ENCODE peak calls at places on chromosomes 2 and 18, in ten cellular contexts. C is cardiac muscle cell, A is GM23248, V is HepG2, M is psoas muscle, Z is gastrocnemius medialis, B is uterus, L is adrenal gland, N is breast epithelium, D is GM23338. R is an unnamed sample. For H3K4me1, the result is how much of the 10 kb centered on the place peaks cover.

GRCh38 chr18:63260075-63260754 is 59.4 kb downstream of the BCL2 start:
- DNase-seq in C (no peak), A (no peak), V (no peak), M (peak), Z (no peak), B (no peak), L (no peak), N (no peak), D (no peak), R (no peak)

GRCh38 chr18:55439036-55439435 is 149.0 kb downstream of the TCF4 start:
- DNase-seq in C (no peak), A (no peak), V (no peak), M (no peak), Z (no peak), B (no peak), L (no peak), N (no peak), D (peak), R (no peak)

GRCh38 chr2:80896576-80896975 is 592.0 kb upstream of the LRRTM1 start:
- DNase-seq in C (no peak), A (no peak), V (no peak), M (no peak), Z (no peak), B (no peak), L (no peak), N (no peak), D (peak), R (no peak)

GRCh38 chr2:205734436-205734835 is 52.1 kb downstream of the NRP2 start:
- DNase-seq in C (peak), A (peak), V (peak), M (no peak), Z (no peak), B (peak), L (peak), N (peak), D (peak), R (peak)

GRCh38 chr18:69956037-69956436 is 8.4 kb upstream of the CD226 start:
- DNase-seq in C (no peak), A (no peak), V (no peak), M (no peak), Z (no peak), B (peak), L (no peak), N (no peak), D (no peak), R (no peak)

GRCh38 chr2:234189230-234189629 is 138.7 kb downstream of the SPP2 start:
- DNase-seq in C (no peak), A (no peak), V (no peak), M (no peak), Z (no peak), B (no peak), L (no peak), N (no peak), D (peak), R (no peak)

GRCh38 chr2:231611273-231612198 is 18.9 kb downstream of the TEX44 start:
- DNase-seq in C (peak), A (peak), V (peak), M (no peak), Z (peak), B (peak), L (peak), N (peak), D (peak), R (peak)

GRCh38 chr18:68916734-68917133 is 118.9 kb downstream of the CCDC102B start:
- DNase-seq in C (peak), A (peak), V (peak), M (no peak), Z (no peak), B (no peak), L (no peak), N (no peak), D (no peak), R (no peak)

GRCh38 chr18:26902296-26902695 is 36.8 kb upstream of the AQP4 start:
- DNase-seq in C (no peak), A (no peak), V (no peak), M (no peak), Z (no peak), B (no peak), L (no peak), N (no peak), D (no peak), R (no peak)

GRCh38 chr2:118216224-118216623 is 128.0 kb downstream of the INSIG2 start:
- DNase-seq in C (no peak), A (no peak), V (no peak), M (no peak), Z (no peak), B (no peak), L (no peak), N (no peak), D (no peak), R (no peak)

GRCh38 chr2:127170021-127170420 is 50.1 kb downstream of the CYP27C1 start:
- DNase-seq in C (no peak), A (no peak), V (no peak), M (no peak), Z (peak), B (no peak), L (no peak), N (no peak), D (no peak), R (no peak)

DNA sequence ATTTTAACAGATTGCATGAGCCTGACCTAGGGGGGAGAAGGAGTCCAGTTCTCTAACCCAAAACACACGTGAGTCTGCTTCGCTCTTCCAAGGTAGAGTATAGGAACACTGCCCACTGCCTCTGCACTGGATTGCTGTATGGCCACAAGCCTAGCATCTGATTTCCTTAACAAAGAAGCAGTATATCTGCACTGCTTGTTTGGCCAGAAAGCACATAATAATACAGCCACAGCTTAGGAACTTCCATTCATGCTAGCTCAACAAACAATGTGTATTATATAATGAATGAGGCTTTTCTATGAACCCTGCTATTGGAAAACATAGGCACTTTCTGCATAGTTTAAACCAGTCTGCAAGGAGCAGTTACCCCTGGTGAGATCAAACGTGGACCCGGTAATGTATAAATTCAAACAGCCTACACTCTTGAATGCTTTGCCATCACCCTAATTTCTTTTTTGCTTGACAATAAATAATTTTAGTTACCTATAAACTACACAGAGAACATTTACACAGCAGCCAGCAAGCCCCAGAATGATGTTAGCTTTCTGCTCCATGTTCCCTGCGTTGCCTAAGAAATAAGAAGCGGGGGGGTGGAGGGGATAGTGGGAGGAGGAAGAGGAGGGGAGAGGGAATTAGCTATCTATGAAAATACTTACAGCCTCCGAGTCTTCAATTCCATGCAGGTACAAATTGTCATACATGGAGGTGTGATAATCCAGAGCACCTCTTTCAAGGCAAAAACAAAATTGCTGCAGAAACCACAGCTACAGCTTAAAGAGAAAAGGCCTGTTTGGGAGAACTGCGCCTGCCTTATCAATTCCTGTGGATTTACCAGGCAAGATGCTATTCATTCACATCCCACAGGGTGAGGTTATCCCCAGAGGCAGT is 125.6 kb downstream of the CACNB4 start:
- DNase-seq in C (no peak), A (no peak), V (peak), M (no peak), Z (no peak), B (no peak), L (no peak), N (no peak), D (no peak), R (no peak)
- H3K4me3 ChIP-seq in C (no peak), A (no peak), V (peak), M (no peak), Z (no peak), B (no peak), L (no peak), N (no peak), D (no peak), R (no peak)

GRCh38 chr2:26979761-26980160 is 9.3 kb downstream of the MAPRE3 start:
- DNase-seq in C (peak), A (peak), V (no peak), M (no peak), Z (no peak), B (peak), L (no peak), N (no peak), D (no peak), R (no peak)

GRCh38 chr2:26978061-26978596 is 7.7 kb downstream of the MAPRE3 start:
- DNase-seq in C (no peak), A (peak), V (no peak), M (no peak), Z (peak), B (no peak), L (no peak), N (no peak), D (no peak), R (no peak)

GRCh38 chr2:26983746-26984145 is 13.3 kb downstream of the MAPRE3 start:
- DNase-seq in C (no peak), A (no peak), V (no peak), M (no peak), Z (no peak), B (no peak), L (no peak), N (no peak), D (no peak), R (no peak)

GRCh38 chr2:26982102-26982742 is 11.8 kb downstream of the MAPRE3 start:
- DNase-seq in C (peak), A (peak), V (peak), M (peak), Z (peak), B (peak), L (peak), N (peak), D (peak), R (no peak)

GRCh38 chr2:26980971-26981370 is 10.5 kb downstream of the MAPRE3 start:
- DNase-seq in C (no peak), A (no peak), V (no peak), M (no peak), Z (no peak), B (no peak), L (no peak), N (no peak), D (no peak), R (no peak)
- H3K27ac ChIP-seq in C (no peak), A (no peak), V (no peak), M (peak), Z (peak), B (no peak), L (no peak), N (peak), D (no peak), R (no peak)

GRCh38 chr2:85255813-85256581 is 71.8 kb downstream of the TGOLN2 start:
- DNase-seq in C (peak), A (peak), V (peak), M (no peak), Z (no peak), B (peak), L (no peak), N (peak), D (peak), R (peak)
- H3K4me1 ChIP-seq in C (under half), A (under half), V (under half), M (under half), Z (under half), B (under half), L (under half), N (under half), D (half or more), R (half or more)

GRCh38 chr2:120672526-120673204 is 63.0 kb upstream of the GLI2 start:
- DNase-seq in C (no peak), A (no peak), V (no peak), M (no peak), Z (no peak), B (no peak), L (no peak), N (no peak), D (no peak), R (no peak)

GRCh38 chr2:120669121-120669952 is 66.3 kb upstream of the GLI2 start:
- DNase-seq in C (peak), A (peak), V (peak), M (no peak), Z (no peak), B (no peak), L (no peak), N (peak), D (peak), R (peak)

GRCh38 chr2:120670371-120670770 is 65.3 kb upstream of the GLI2 start:
- DNase-seq in C (no peak), A (no peak), V (no peak), M (no peak), Z (no peak), B (no peak), L (no peak), N (no peak), D (no peak), R (no peak)

GRCh38 chr2:120669971-120670370 is 65.7 kb upstream of the GLI2 start:
- DNase-seq in C (no peak), A (no peak), V (no peak), M (no peak), Z (no peak), B (no peak), L (no peak), N (no peak), D (no peak), R (no peak)

DNA sequence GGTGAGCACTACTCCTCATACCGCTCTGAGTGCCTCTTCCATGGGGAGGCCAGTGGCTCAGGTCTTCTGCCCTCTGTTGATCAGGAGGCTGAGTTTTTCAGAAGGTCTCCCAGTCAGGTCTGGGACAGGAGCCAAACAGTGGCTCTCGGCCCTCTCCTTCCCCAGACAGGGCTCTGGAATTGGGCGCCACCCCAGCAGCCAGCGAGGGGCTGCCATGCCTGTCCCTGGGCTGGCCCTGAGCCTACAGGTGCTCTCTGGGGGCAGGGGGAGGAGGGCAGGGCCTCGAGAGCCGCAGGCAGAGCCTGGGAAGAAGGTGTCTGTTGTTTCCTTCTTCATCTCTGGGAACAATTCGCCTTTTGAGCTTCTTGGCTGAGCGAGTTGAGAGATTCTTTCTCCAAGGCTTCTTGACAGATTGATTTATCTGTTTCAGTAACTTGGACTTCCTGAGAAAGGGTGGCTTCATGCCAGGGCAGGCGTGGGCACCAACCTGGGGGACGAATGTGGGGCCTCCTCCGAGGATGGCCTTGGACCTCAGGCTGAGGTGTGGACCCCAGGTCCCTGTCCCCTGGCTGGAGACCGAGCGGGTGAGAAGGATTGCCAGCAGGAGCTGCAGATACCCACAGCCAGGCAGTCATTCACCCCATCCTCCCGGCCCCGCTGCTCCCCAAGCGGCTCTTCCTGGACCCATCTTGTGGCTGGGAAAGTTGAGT is 64.7 kb upstream of the GLI2 start:
- DNase-seq in C (no peak), A (no peak), V (no peak), M (no peak), Z (no peak), B (no peak), L (no peak), N (peak), D (no peak), R (no peak)
- H3K4me3 ChIP-seq in C (no peak), A (no peak), V (no peak), M (no peak), Z (no peak), B (no peak), L (no peak), N (no peak), D (no peak), R (no peak)

GRCh38 chr18:51383116-51383515 is 185.6 kb upstream of the MEX3C start:
- DNase-seq in C (no peak), A (no peak), V (no peak), M (no peak), Z (no peak), B (no peak), L (no peak), N (no peak), D (no peak), R (no peak)
- H3K27ac ChIP-seq in C (no peak), A (no peak), V (no peak), M (no peak), Z (no peak), B (no peak), L (no peak), N (no peak), D (no peak), R (no peak)

GRCh38 chr18:58093311-58093790 is 49.3 kb downstream of the NEDD4L start:
- DNase-seq in C (no peak), A (no peak), V (no peak), M (no peak), Z (no peak), B (no peak), L (no peak), N (no peak), D (peak), R (no peak)

GRCh38 chr18:58091099-58091611 is 47.1 kb downstream of the NEDD4L start:
- DNase-seq in C (no peak), A (no peak), V (no peak), M (no peak), Z (no peak), B (no peak), L (peak), N (peak), D (no peak), R (no peak)

GRCh38 chr18:58087928-58088722 is 44.1 kb downstream of the NEDD4L start:
- DNase-seq in C (no peak), A (peak), V (no peak), M (no peak), Z (no peak), B (no peak), L (no peak), N (peak), D (peak), R (no peak)

GRCh38 chr18:58088723-58089074 is 44.7 kb downstream of the NEDD4L start:
- DNase-seq in C (no peak), A (no peak), V (no peak), M (no peak), Z (no peak), B (no peak), L (no peak), N (no peak), D (no peak), R (no peak)
- H3K4me1 ChIP-seq in C (under half), A (under half), V (under half), M (under half), Z (under half), B (under half), L (under half), N (under half), D (under half), R (under half)

GRCh38 chr2:120111193-120111592 is 98.3 kb downstream of the EPB41L5 start:
- DNase-seq in C (no peak), A (no peak), V (no peak), M (no peak), Z (no peak), B (no peak), L (no peak), N (no peak), D (no peak), R (no peak)
- H3K4me3 ChIP-seq in C (no peak), A (no peak), V (no peak), M (no peak), Z (no peak), B (no peak), L (no peak), N (no peak), D (no peak), R (no peak)